ENCODE peak calls at places on chromosomes 11 and 22, in eight cellular contexts. I, G, O, A, B, S, L and Q are unnamed samples.
A peak's percentile ranks its signal among the peaks of the same experiment; 100 is the strongest.

GRCh38 chr11:93484716-93485115 is 58.5 kb downstream of the SMCO4 start:
- DNase-seq in I (no peak), G (no peak), O (no peak), A (no peak), B (no peak), S (no peak), L (peak; percentile 62), Q (no peak)

GRCh38 chr11:26573896-26574295 is 1.8 kb upstream of the MUC15 start:
- DNase-seq in I (no peak), G (no peak), O (no peak), A (no peak), B (no peak), S (no peak), L (no peak), Q (no peak)

GRCh38 chr11:76792505-76793264 is 9.5 kb downstream of the TSKU start:
- DNase-seq in I (no peak), G (peak; percentile 5), O (no peak), A (no peak), B (no peak), S (no peak), L (no peak), Q (no peak)

GRCh38 chr22:49820984-49821383 is 6.7 kb downstream of the BRD1 start:
- DNase-seq in I (no peak), G (no peak), O (no peak), A (no peak), B (no peak), S (no peak), L (no peak), Q (no peak)

GRCh38 chr22:31753005-31753633 is 700 bp upstream of the DEPDC5 start:
- DNase-seq in I (peak; percentile 15), G (no peak), O (no peak), A (peak; percentile 93), B (peak; percentile 39), S (peak; percentile 37), L (no peak), Q (no peak)

GRCh38 chr11:8709002-8709672 is 26.5 kb downstream of the RPL27A start:
- DNase-seq in I (no peak), G (no peak), O (no peak), A (no peak), B (peak; percentile 89), S (peak; percentile 88), L (peak; percentile 95), Q (no peak)

GRCh38 chr11:88315981-88316441 is 21.5 kb downstream of the CTSC start:
- DNase-seq in I (no peak), G (no peak), O (no peak), A (no peak), B (no peak), S (no peak), L (no peak), Q (no peak)

GRCh38 chr22:30024231-30024630 is 56.0 kb upstream of the HORMAD2 start:
- DNase-seq in I (no peak), G (no peak), O (no peak), A (no peak), B (no peak), S (no peak), L (no peak), Q (no peak)

GRCh38 chr11:61955416-61956135 is 5.4 kb downstream of the BEST1 start:
- DNase-seq in I (no peak), G (no peak), O (no peak), A (peak; percentile 78), B (peak; percentile 45), S (no peak), L (no peak), Q (peak; percentile 42)

GRCh38 chr11:118623291-118623655 is 15.9 kb downstream of the PHLDB1 start:
- DNase-seq in I (no peak), G (no peak), O (no peak), A (no peak), B (no peak), S (no peak), L (peak; percentile 54), Q (no peak)

GRCh38 chr11:71563401-71563800 is 2.0 kb upstream of the KRTAP5-10 start:
- DNase-seq in I (peak; percentile 14), G (peak; percentile 67), O (no peak), A (peak; percentile 83), B (no peak), S (no peak), L (peak; percentile 62), Q (no peak)

GRCh38 chr11:120689591-120689990 is 178.0 kb downstream of the GRIK4 start:
- DNase-seq in I (no peak), G (no peak), O (no peak), A (no peak), B (no peak), S (no peak), L (no peak), Q (no peak)

GRCh38 chr22:40313007-40313406 is 33.3 kb upstream of the ADSL start:
- DNase-seq in I (no peak), G (no peak), O (no peak), A (no peak), B (no peak), S (no peak), L (no peak), Q (no peak)

GRCh38 chr11:114448749-114449484 is 9.7 kb downstream of the REXO2 start:
- DNase-seq in I (no peak), G (no peak), O (no peak), A (no peak), B (no peak), S (no peak), L (peak; percentile 54), Q (no peak)

GRCh38 chr11:112200252-112200651 is 24.9 kb downstream of the BCO2 start:
- DNase-seq in I (no peak), G (no peak), O (no peak), A (no peak), B (no peak), S (no peak), L (no peak), Q (no peak)

GRCh38 chr11:46559815-46560214 is 34.0 kb downstream of the AMBRA1 start:
- DNase-seq in I (no peak), G (no peak), O (no peak), A (no peak), B (no peak), S (no peak), L (no peak), Q (no peak)

GRCh38 chr22:20145206-20145831 is 5.5 kb downstream of the CCDC188 start:
- DNase-seq in I (no peak), G (no peak), O (no peak), A (no peak), B (no peak), S (no peak), L (no peak), Q (no peak)

GRCh38 chr22:20147286-20147988 is 3.4 kb downstream of the CCDC188 start:
- DNase-seq in I (no peak), G (no peak), O (no peak), A (no peak), B (no peak), S (no peak), L (no peak), Q (no peak)

GRCh38 chr22:20146777-20147176 is 4.1 kb downstream of the CCDC188 start:
- DNase-seq in I (no peak), G (no peak), O (no peak), A (no peak), B (no peak), S (no peak), L (no peak), Q (no peak)

GRCh38 chr22:20143883-20144665 is 6.8 kb downstream of the CCDC188 start:
- DNase-seq in I (no peak), G (no peak), O (no peak), A (no peak), B (no peak), S (no peak), L (no peak), Q (no peak)

GRCh38 chr22:20145832-20146223 is 5.0 kb downstream of the CCDC188 start:
- DNase-seq in I (no peak), G (no peak), O (no peak), A (no peak), B (no peak), S (no peak), L (no peak), Q (no peak)
- H3K4me1 ChIP-seq in I (no peaks in the 10 kb centered on the region), G (no peaks in the 10 kb centered on the region), O (no peaks in the 10 kb centered on the region), A (no peaks in the 10 kb centered on the region), B (no peaks in the 10 kb centered on the region), S (no peaks in the 10 kb centered on the region), L (peaks cover 16% of the 10 kb centered on the region), Q (no peaks in the 10 kb centered on the region)

GRCh38 chr11:79845002-79845709 is 404.3 kb upstream of the TENM4 start:
- DNase-seq in I (no peak), G (no peak), O (no peak), A (no peak), B (no peak), S (no peak), L (no peak), Q (no peak)
- H3K4me3 ChIP-seq in I (no peak overlapping the region), G (no peak overlapping the region), O (no peak overlapping the region), A (no peak overlapping the region), B (no peak overlapping the region), S (no peak overlapping the region), L (no peak overlapping the region), Q (no peak overlapping the region)

DNA sequence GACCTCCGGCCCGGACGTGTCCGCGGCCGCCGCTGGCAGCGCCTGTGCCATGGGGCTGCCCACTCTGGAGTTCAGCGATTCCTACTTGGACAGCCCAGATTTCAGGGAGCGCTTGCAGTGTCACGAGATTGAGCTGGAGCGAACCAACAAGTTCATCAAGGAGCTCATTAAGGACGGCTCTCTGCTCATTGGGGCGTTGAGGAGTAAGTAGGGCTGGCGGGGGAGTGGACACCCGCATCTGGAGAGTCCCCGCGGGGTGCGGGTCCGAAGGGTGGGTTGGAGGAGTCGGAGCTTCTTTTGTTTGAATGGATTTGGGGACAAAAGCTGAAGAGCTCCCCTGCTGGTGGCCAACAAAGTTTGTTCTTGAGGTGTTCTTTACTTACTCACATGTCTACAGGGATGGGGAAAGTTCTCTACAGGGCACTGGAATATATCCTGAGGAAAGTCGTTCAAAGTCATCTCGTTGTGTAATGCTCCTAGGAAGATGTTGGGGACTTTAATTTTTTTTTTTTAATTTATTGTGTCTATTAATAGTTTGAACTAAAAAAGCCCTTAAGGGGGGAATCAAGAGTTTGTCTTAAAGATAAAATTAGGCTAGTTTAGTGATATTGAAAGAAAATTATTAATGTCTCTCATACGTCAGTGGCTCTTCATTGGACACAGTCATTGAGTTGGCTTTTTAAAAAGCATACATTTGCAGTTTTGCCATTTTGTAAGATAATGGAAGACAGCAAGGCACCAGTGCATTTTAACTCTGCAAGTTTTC is 725 bp downstream of the ARHGAP42 start:
- DNase-seq in I (peak; percentile 68), G (peak; percentile 60), O (no peak), A (peak; percentile 94), B (peak; percentile 57), S (peak; percentile 31), L (peak; percentile 85), Q (no peak)
- H3K27ac ChIP-seq in I (peak overlapping the region; percentile 70), G (peak overlapping the region; percentile 93), O (no peak overlapping the region), A (peak overlapping the region; percentile 93), B (peak overlapping the region; percentile 86), S (peak overlapping the region; percentile 89), L (peak overlapping the region; percentile 83), Q (no peak overlapping the region)

DNA sequence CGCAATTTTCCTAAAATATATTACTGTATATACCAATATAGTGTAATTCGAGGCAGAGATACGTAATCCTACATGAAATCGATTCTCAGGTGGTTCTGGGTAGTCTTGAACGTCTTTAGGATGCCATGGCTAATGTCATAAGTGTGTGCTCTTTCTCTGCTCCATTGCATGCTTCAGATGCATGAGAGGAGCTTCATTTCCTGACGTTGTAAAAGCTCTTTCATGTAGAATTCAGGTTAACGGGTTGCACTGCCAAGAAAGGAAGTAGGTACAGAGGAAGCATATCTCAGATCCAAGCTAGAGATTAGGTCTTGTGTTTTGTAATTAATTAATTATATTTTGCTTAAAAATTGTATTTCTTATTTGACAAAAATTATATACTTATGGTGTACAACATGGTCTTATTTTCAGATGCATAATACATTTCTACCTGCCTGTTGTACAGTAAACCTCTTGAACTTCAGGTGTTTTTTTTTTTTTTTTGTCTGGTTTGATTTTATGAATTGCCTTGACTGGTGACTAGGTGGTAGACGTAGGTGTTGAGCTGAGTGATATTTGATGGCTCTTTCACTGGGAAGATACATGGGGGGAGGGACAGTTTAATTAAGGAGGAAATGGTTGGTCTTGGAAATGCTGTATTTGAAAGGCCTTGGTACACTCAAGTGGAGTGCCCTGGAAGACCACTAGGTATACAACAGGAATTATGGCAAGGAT is 9.3 kb downstream of the NUP50 start:
- DNase-seq in I (no peak), G (no peak), O (no peak), A (no peak), B (no peak), S (no peak), L (no peak), Q (no peak)
- H3K4me1 ChIP-seq in I (peaks cover 29% of the 10 kb centered on the region), G (no peaks in the 10 kb centered on the region), O (peaks cover 52% of the 10 kb centered on the region), A (no peaks in the 10 kb centered on the region), B (no peaks in the 10 kb centered on the region), S (peaks cover 13% of the 10 kb centered on the region), L (peaks cover 2% of the 10 kb centered on the region), Q (peaks cover 60% of the 10 kb centered on the region)